ENCODE peak calls at places on chromosomes 13 and 19, in five cellular contexts. V is omental fat pad, N is IMR-90, J is left lung, A is fibroblast of mammary gland. K is an unnamed sample.

GRCh38 chr13:99926014-99926731 is 45.4 kb downstream of the ZIC5 start:
- DNase-seq in V (no peak), N (peak; percentile 16), J (no peak), A (peak; percentile 49), K (no peak)

GRCh38 chr19:5948697-5949564 is 29.0 kb downstream of the RANBP3 start:
- DNase-seq in V (no peak), N (no peak), J (peak; percentile 2), A (no peak), K (no peak)

GRCh38 chr13:19927117-19927734 is 31.3 kb upstream of the ZMYM2 start:
- DNase-seq in V (no peak), N (peak; percentile 31), J (no peak), A (peak; percentile 57), K (peak; percentile 61)

GRCh38 chr13:44693156-44693826 is 117.2 kb upstream of the TSC22D1 start:
- DNase-seq in V (no peak), N (no peak), J (no peak), A (no peak), K (no peak)

GRCh38 chr19:46428278-46429141 is at the start of gene PNMA8C:
- DNase-seq in V (no peak), N (peak; percentile 63), J (peak; percentile 84), A (peak; percentile 45), K (peak; percentile 11)

GRCh38 chr19:1747285-1748114 is 5.8 kb upstream of the ONECUT3 start:
- DNase-seq in V (no peak), N (peak; percentile 80), J (no peak), A (peak; percentile 77), K (peak; percentile 100)

GRCh38 chr13:110312669-110313031 is 5.6 kb downstream of the COL4A2 start:
- DNase-seq in V (no peak), N (peak; percentile 93), J (no peak), A (peak; percentile 73), K (peak; percentile 20)

GRCh38 chr13:45564108-45564507 is 51.4 kb downstream of the ERICH6B start:
- DNase-seq in V (no peak), N (peak; percentile 81), J (no peak), A (peak; percentile 77), K (peak; percentile 58)

GRCh38 chr19:6038634-6039405 is 60.9 kb upstream of the RANBP3 start:
- DNase-seq in V (no peak), N (peak; percentile 66), J (no peak), A (peak; percentile 19), K (no peak)

GRCh38 chr19:50645107-50645506 is 4.1 kb upstream of the C19orf81 start:
- DNase-seq in V (no peak), N (no peak), J (no peak), A (no peak), K (no peak)

GRCh38 chr19:51372649-51373504 is at the start of gene NKG7:
- DNase-seq in V (no peak), N (no peak), J (no peak), A (no peak), K (no peak)

GRCh38 chr19:54674021-54674617 is 11.3 kb downstream of the LILRB4 start:
- DNase-seq in V (no peak), N (no peak), J (no peak), A (peak; percentile 39), K (peak; percentile 67)

GRCh38 chr13:25775986-25776385 is 275.8 kb downstream of the SHISA2 start:
- DNase-seq in V (no peak), N (no peak), J (no peak), A (no peak), K (no peak)

GRCh38 chr19:35618857-35619256 is 6.3 kb downstream of the HAUS5 start:
- DNase-seq in V (no peak), N (no peak), J (no peak), A (no peak), K (no peak)

GRCh38 chr19:44452367-44452766 is 4.1 kb upstream of the ZNF229 start:
- DNase-seq in V (no peak), N (no peak), J (no peak), A (no peak), K (no peak)

GRCh38 chr13:106532111-106532929 is 3.1 kb downstream of the EFNB2 start:
- DNase-seq in V (no peak), N (peak; percentile 32), J (no peak), A (peak; percentile 28), K (peak; percentile 47)

GRCh38 chr19:805161-805561 is 7.9 kb downstream of the PTBP1 start:
- DNase-seq in V (no peak), N (no peak), J (no peak), A (no peak), K (no peak)

GRCh38 chr19:55258476-55258827 is 365 bp downstream of the PPP6R1 start:
- DNase-seq in V (no peak), N (no peak), J (no peak), A (no peak), K (no peak)

GRCh38 chr19:28427256-28428083 is 785.5 kb downstream of the UQCRFS1 start:
- DNase-seq in V (no peak), N (no peak), J (no peak), A (no peak), K (no peak)

GRCh38 chr13:102291587-102292218 is 110.1 kb downstream of the FGF14 start:
- DNase-seq in V (no peak), N (peak; percentile 27), J (no peak), A (peak; percentile 75), K (peak; percentile 42)

GRCh38 chr13:26819067-26819466 is 58.5 kb upstream of the GPR12 start:
- DNase-seq in V (no peak), N (no peak), J (no peak), A (no peak), K (no peak)

GRCh38 chr19:10346509-10346908 is 7.1 kb upstream of the ICAM3 start:
- DNase-seq in V (no peak), N (peak; percentile 25), J (no peak), A (peak; percentile 76), K (peak; percentile 66)

GRCh38 chr19:42179501-42179817 is 38.0 kb downstream of the DEDD2 start:
- DNase-seq in V (no peak), N (no peak), J (no peak), A (no peak), K (no peak)
- TF ChIP-seq CTCF in V (no peak), N (no peak), J (no peak), A (no peak), K (no peak)

GRCh38 chr13:113004126-113004525 is 35.1 kb downstream of the MCF2L start:
- DNase-seq in V (no peak), N (no peak), J (no peak), A (no peak), K (no peak)

GRCh38 chr13:113001251-113002140 is 32.5 kb downstream of the MCF2L start:
- DNase-seq in V (no peak), N (peak; percentile 3), J (no peak), A (no peak), K (no peak)

GRCh38 chr13:113002891-113003290 is 33.9 kb downstream of the MCF2L start:
- DNase-seq in V (no peak), N (no peak), J (no peak), A (no peak), K (no peak)

GRCh38 chr13:113000575-113000974 is 31.6 kb downstream of the MCF2L start:
- DNase-seq in V (no peak), N (no peak), J (no peak), A (no peak), K (no peak)

GRCh38 chr13:113002206-113002821 is 33.3 kb downstream of the MCF2L start:
- DNase-seq in V (no peak), N (no peak), J (no peak), A (no peak), K (no peak)
- TF ChIP-seq CTCF in V (no peak), N (peak; percentile 7), J (no peak), A (no peak), K (no peak)

GRCh38 chr19:38880076-38880881 is 2.2 kb upstream of the RINL start:
- DNase-seq in V (no peak), N (no peak), J (peak; percentile 71), A (no peak), K (no peak)

GRCh38 chr19:38879400-38879751 is 1.3 kb upstream of the RINL start:
- DNase-seq in V (no peak), N (no peak), J (peak; percentile 80), A (no peak), K (no peak)

GRCh38 chr19:38877781-38878574 is at the start of gene RINL:
- DNase-seq in V (no peak), N (no peak), J (peak; percentile 83), A (no peak), K (no peak)

GRCh38 chr19:38878575-38879399 is 712 bp upstream of the RINL start:
- DNase-seq in V (no peak), N (no peak), J (peak; percentile 68), A (no peak), K (no peak)

GRCh38 chr19:38875656-38876345 is 2.3 kb downstream of the RINL start:
- DNase-seq in V (no peak), N (no peak), J (peak; percentile 18), A (no peak), K (no peak)
- TF ChIP-seq CTCF in V (no peak), N (no peak), J (no peak), A (no peak), K (no peak)

DNA sequence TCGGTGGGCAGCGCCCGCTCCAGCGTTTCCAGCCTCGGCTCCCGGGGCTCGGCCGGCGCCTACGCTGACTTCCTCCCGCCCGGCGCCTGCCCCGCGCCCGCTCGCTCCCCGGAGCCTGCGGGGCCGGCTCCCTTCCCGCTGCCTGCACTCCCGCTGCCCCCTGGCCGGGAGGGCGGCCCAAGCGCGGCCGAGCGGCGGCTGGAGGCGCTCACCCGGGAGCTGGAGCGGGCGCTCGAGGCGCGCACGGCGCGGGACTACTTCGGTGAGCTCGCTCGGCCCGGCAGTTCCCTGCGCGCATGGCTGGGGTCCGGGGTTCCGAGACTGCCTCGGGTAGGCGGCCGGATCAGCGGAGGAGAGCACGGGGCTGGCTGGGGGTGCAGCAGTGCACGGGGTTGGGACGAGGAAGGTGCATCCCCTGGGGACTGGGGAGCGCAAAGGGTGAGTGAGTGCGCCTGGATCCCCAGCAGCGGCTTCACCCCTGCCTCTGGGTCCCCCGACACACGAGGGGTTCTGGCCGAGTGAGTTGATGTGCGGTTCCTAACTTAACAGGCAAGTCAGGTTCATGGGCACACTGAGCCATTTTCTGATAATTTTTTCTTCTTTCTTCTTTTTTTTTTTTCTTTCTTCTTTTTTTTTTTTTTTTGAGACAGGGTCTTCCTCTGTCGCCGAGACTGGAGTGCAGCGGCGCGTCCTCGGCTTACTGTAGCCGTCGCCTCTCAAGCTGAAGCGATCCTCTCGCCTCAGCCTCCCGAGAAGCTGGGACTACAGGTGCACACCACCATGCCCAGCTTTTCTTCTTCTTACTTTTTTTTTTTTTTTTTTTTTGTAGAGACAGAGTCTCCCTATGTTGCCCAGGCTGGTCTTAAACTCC is 1.1 kb downstream of the WTIP start:
- DNase-seq in V (no peak), N (peak; percentile 37), J (peak; percentile 80), A (peak; percentile 36), K (peak; percentile 27)
- TF ChIP-seq CTCF in V (no peak), N (no peak), J (no peak), A (no peak), K (no peak)

GRCh38 chr13:32802159-32802558 is 214.1 kb upstream of the KL start:
- DNase-seq in V (no peak), N (no peak), J (no peak), A (no peak), K (no peak)

GRCh38 chr13:32791545-32792172 is 205.4 kb downstream of the PDS5B start:
- DNase-seq in V (no peak), N (peak; percentile 35), J (no peak), A (peak; percentile 9), K (no peak)

DNA sequence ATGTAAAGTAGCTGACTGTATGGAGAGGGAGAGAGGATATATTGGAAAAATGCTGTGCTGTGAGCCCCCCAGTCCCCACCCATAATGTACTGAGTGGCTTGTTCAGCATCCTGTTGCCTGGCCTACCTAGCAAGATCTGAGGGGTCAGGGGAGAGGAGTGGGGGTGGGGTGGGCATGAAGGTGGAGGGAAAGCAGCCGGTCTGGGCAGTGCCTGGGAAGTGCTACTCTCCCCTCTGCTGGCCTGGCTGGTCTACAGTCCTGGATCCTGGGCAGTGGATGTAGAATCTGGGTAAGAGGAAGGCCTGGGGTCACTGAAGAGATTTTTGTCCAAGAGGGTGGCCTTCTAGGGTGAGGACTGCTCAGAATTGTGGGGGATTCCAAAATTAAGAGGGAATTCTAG is 210.5 kb downstream of the PDS5B start:
- DNase-seq in V (no peak), N (no peak), J (no peak), A (no peak), K (no peak)
- TF ChIP-seq CTCF in V (no peak), N (no peak), J (no peak), A (no peak), K (no peak)